ENCODE peak calls at places on chromosome X, in seven cellular contexts. Y is tibial artery, H is psoas muscle, N is PC-3, I is SK-N-SH, Z is uterus, S is adrenal gland. K is an unnamed sample. For H3K4me1, the result is how much of the 10 kb centered on the place peaks cover.

GRCh38 chrX:67624324-67624723 is 80.5 kb downstream of the AR start:
- DNase-seq in Y (no peak), H (no peak), N (no peak), I (no peak), Z (no peak), S (no peak), K (no peak)

GRCh38 chrX:24025741-24026402 is 1.1 kb downstream of the KLHL15 start:
- DNase-seq in Y (no peak), H (no peak), N (peak), I (no peak), Z (no peak), S (no peak), K (no peak)

GRCh38 chrX:46618947-46619346 is 45.4 kb downstream of the CHST7 start:
- DNase-seq in Y (no peak), H (no peak), N (no peak), I (no peak), Z (no peak), S (no peak), K (no peak)

GRCh38 chrX:135505356-135505755 is 15.1 kb upstream of the INTS6L start:
- DNase-seq in Y (no peak), H (no peak), N (no peak), I (no peak), Z (no peak), S (no peak), K (no peak)

GRCh38 chrX:37454537-37455285 is 105.5 kb downstream of the PRRG1 start:
- DNase-seq in Y (no peak), H (no peak), N (peak), I (no peak), Z (no peak), S (no peak), K (no peak)

GRCh38 chrX:97858592-97858991 is 974.9 kb downstream of the RPA4 start:
- DNase-seq in Y (no peak), H (no peak), N (peak), I (no peak), Z (no peak), S (no peak), K (no peak)

GRCh38 chrX:17888421-17888820 is 27.3 kb upstream of the RAI2 start:
- DNase-seq in Y (no peak), H (no peak), N (peak), I (no peak), Z (no peak), S (no peak), K (no peak)

GRCh38 chrX:28847423-28847822 is 260.2 kb downstream of the IL1RAPL1 start:
- DNase-seq in Y (no peak), H (no peak), N (peak), I (no peak), Z (no peak), S (no peak), K (no peak)

GRCh38 chrX:95076449-95076848 is 1402.4 kb downstream of the FAM133A start:
- DNase-seq in Y (no peak), H (no peak), N (peak), I (peak), Z (no peak), S (no peak), K (no peak)

GRCh38 chrX:3161686-3162085 is 120.4 kb downstream of the ARSF start:
- DNase-seq in Y (no peak), H (no peak), N (no peak), I (no peak), Z (no peak), S (no peak), K (no peak)

DNA sequence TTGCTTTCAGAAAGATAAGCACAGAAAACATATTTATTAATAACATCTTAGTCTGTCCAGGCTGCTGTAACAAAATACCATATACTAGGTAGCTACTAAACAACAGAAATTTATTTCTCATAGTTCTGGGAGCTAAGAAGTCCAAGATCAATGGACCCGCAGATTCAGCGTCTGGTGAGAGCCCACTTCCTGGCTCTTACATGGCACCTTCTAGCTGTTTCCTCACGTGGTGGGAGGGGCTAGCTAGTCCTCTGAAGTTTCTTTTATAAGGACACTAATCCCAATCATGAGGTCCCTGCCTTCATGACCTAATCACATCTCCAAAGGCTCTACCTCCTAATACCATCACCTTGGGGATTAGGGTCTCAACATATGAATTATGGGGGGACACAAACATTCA is 57.2 kb upstream of the AFF2 start:
- DNase-seq in Y (no peak), H (no peak), N (no peak), I (no peak), Z (no peak), S (no peak), K (no peak)
- H3K4me1 ChIP-seq in Y (under half), H (under half), N (under half), I (under half), Z (under half), S (under half), K (under half)

DNA sequence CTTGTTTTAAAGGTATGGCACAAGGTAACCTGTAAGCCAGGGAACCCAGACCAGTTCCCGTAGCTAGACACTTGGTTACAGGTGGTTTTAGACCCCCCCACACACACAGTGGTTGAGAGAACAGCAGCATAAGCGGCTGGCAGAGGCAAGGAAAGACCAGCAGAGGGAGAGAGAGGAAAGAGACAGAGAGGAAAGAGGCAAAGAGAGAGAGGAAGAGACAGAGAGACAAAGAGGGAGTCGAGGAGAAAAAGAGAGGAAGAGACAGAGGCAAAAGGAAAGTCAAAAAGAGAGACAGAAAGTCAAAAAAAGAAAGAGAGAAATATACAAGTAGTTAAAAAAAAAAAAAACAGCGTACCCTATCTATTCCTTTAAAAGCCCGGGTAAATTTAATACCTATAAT is 19.5 kb upstream of the PCSK1N start:
- DNase-seq in Y (no peak), H (no peak), N (peak), I (no peak), Z (no peak), S (no peak), K (no peak)
- TF ChIP-seq CTCF in Y (no peak), H (no peak), N (peak), I (peak), Z (no peak), S (peak), K (no peak)

GRCh38 chrX:150363561-150364346 is 637 bp downstream of the MAMLD1 start:
- DNase-seq in Y (peak), H (peak), N (peak), I (peak), Z (peak), S (no peak), K (no peak)
- H3K27ac ChIP-seq in Y (peak), H (peak), N (peak), I (peak), Z (peak), S (peak), K (peak)

GRCh38 chrX:13091111-13091765 is 46.8 kb upstream of the FAM9C start:
- DNase-seq in Y (no peak), H (no peak), N (no peak), I (no peak), Z (no peak), S (no peak), K (no peak)

GRCh38 chrX:13087322-13088154 is 43.1 kb upstream of the FAM9C start:
- DNase-seq in Y (no peak), H (no peak), N (peak), I (no peak), Z (no peak), S (no peak), K (no peak)

GRCh38 chrX:13092455-13092941 is 48.1 kb upstream of the FAM9C start:
- DNase-seq in Y (no peak), H (peak), N (no peak), I (no peak), Z (no peak), S (peak), K (no peak)

GRCh38 chrX:13088155-13088485 is 43.7 kb upstream of the FAM9C start:
- DNase-seq in Y (no peak), H (no peak), N (no peak), I (no peak), Z (no peak), S (no peak), K (no peak)

DNA sequence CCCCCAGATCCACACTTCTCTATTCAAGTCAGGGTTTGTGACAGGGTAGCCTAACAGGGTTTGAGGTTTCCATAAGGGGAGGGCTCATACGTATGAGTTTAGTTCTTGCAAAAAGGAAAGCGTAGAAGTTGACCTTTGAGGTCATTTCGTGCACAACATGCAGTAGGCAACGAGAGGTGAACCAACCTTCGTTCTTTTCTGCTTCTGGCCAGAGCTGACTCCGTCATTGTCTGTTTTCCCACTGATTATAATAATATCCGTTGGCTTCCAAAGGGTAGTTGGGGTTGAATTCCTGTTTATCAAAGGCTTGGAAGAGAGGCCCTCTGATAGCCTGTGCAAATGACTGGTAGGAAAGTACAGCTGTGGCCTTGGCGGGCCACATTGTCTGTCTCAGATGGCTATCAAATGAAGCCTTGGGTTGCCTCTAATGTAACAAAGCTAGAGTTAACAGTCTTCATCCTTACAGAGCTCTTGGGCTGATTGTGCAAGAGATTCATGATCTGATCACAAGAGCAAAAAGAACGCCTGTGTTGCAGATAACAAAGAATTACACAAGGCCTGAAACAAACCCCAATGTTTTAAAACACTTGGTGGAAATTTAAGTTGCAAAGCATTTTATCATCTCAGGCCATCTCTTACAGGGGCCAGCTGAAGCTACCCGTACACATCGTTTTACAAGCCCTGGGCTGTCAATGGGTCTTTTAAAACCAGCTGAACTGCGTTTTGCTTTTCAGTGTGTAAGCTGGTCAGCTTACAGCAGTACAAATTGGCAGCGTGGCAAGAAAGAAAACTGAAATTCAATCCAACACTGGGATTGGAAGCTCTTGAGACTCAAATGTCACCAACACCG is 46.1 kb upstream of the FAM9C start:
- DNase-seq in Y (no peak), H (no peak), N (no peak), I (no peak), Z (no peak), S (no peak), K (no peak)
- H3K4me1 ChIP-seq in Y (under half), H (under half), N (under half), I (under half), Z (under half), S (under half), K (under half)

DNA sequence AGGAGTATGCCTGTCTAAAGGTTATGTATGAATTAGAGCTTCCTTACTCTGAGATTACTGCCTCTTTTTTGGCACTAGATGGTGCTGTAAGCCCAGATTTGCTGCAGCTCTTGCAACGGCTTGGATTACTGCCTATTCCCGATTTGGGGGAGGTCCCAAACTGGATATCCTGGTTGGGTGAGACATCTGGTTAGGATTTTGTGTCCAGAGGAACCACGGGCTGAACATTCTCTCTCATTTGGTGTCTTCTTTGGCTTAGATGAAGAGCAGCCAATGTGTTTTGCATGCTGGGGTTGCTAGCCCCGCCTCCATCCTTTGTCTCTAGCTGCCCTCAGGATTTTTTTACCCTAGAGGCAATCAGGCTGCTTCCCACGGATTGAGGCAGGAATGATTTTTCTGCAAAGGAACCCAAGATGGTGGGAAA is 31.9 kb downstream of the F8A1 start:
- DNase-seq in Y (peak), H (peak), N (peak), I (peak), Z (peak), S (peak), K (peak)
- TF ChIP-seq CTCF in Y (peak), H (peak), N (peak), I (peak), Z (peak), S (peak), K (peak)

GRCh38 chrX:86146102-86146501 is 2.1 kb upstream of the DACH2 start:
- DNase-seq in Y (no peak), H (no peak), N (no peak), I (no peak), Z (no peak), S (no peak), K (no peak)

GRCh38 chrX:86148024-86148511 is at the start of gene DACH2:
- DNase-seq in Y (peak), H (peak), N (peak), I (peak), Z (peak), S (peak), K (peak)

GRCh38 chrX:86149089-86149488 is 838 bp downstream of the DACH2 start:
- DNase-seq in Y (no peak), H (no peak), N (no peak), I (no peak), Z (no peak), S (no peak), K (no peak)

GRCh38 chrX:86154586-86154985 is 6.3 kb downstream of the DACH2 start:
- DNase-seq in Y (no peak), H (no peak), N (no peak), I (no peak), Z (no peak), S (no peak), K (no peak)

GRCh38 chrX:86148594-86148993 is 343 bp downstream of the DACH2 start:
- DNase-seq in Y (no peak), H (no peak), N (no peak), I (no peak), Z (no peak), S (no peak), K (no peak)
- H3K27ac ChIP-seq in Y (no peak), H (no peak), N (no peak), I (no peak), Z (no peak), S (no peak), K (no peak)

GRCh38 chrX:9489234-9489633 is 24.4 kb downstream of the TBL1X start:
- DNase-seq in Y (no peak), H (no peak), N (no peak), I (no peak), Z (no peak), S (no peak), K (no peak)
- H3K4me1 ChIP-seq in Y (under half), H (under half), N (under half), I (under half), Z (under half), S (under half), K (under half)

GRCh38 chrX:10636337-10636736 is 16.0 kb upstream of the MID1 start:
- DNase-seq in Y (no peak), H (no peak), N (peak), I (peak), Z (peak), S (peak), K (peak)
- TF ChIP-seq CTCF in Y (peak), H (peak), N (peak), I (peak), Z (peak), S (peak), K (peak)

GRCh38 chrX:109966246-109966645 is 36.7 kb upstream of the TMEM164 start:
- DNase-seq in Y (no peak), H (no peak), N (peak), I (no peak), Z (no peak), S (no peak), K (no peak)
- H3K27ac ChIP-seq in Y (no peak), H (no peak), N (no peak), I (no peak), Z (no peak), S (no peak), K (no peak)